ENCODE peak calls at places on chromosomes 13 and 19, in eight cellular contexts. B is CD4-positive, alpha-beta T cell; Q is upper lobe of right lung; R is Right ventricle myocardium superior; X is heart right ventricle; S is K562; G is stimulated activated naive CD8-positive, alpha-beta T cell treated with anti-CD3 and anti-CD28 coated beads, Interleukin-15, Interleukin-2, amounts not matched to agents 100 U/mL and 50 U/mL, for 24 hours; I is stimulated activated effector memory CD8-positive, alpha-beta T cell treated with anti-CD3 and anti-CD28 coated beads, Interleukin-12 subunit alpha, Interleukin-12 subunit beta, amount 100 ng/mL, for 72 hours. F is an unnamed sample.

GRCh38 chr19:44588753-44589112 is 24.6 kb upstream of the IGSF23 start:
- ATAC-seq in B (no peak), Q (no peak), R (no peak), X (no peak), S (no peak), G (no peak), I (no peak), F (no peak)

GRCh38 chr13:78806457-78806856 is 147.5 kb upstream of the OBI1 start:
- ATAC-seq in B (no peak), Q (no peak), R (no peak), X (no peak), S (peak), G (no peak), I (no peak), F (peak)

GRCh38 chr13:71240906-71241305 is 626.1 kb downstream of the DACH1 start:
- ATAC-seq in B (no peak), Q (no peak), R (peak), X (peak), S (no peak), G (no peak), I (no peak), F (peak)

GRCh38 chr19:45321848-45322247 is 827 bp downstream of the CKM start:
- ATAC-seq in B (no peak), Q (no peak), R (peak), X (peak), S (no peak), G (no peak), I (no peak), F (no peak)

GRCh38 chr13:97160421-97160820 is 61.7 kb upstream of the MBNL2 start:
- ATAC-seq in B (no peak), Q (no peak), R (no peak), X (no peak), S (no peak), G (no peak), I (no peak), F (no peak)

GRCh38 chr19:39631178-39631577 is 24.5 kb upstream of the LGALS16 start:
- ATAC-seq in B (no peak), Q (no peak), R (no peak), X (no peak), S (no peak), G (no peak), I (no peak), F (no peak)

GRCh38 chr19:7115721-7116120 is 46.2 kb downstream of the ZNF557 start:
- ATAC-seq in B (no peak), Q (no peak), R (peak), X (peak), S (no peak), G (no peak), I (no peak), F (no peak)

GRCh38 chr13:42395066-42395821 is 123.3 kb downstream of the AKAP11 start:
- ATAC-seq in B (no peak), Q (peak), R (no peak), X (no peak), S (no peak), G (peak), I (no peak), F (no peak)

GRCh38 chr19:2680808-2681207 is 21.7 kb downstream of the GNG7 start:
- ATAC-seq in B (no peak), Q (no peak), R (no peak), X (no peak), S (no peak), G (no peak), I (no peak), F (no peak)

GRCh38 chr19:12828494-12828893 is 5.9 kb downstream of the RTBDN start:
- ATAC-seq in B (peak), Q (peak), R (no peak), X (no peak), S (peak), G (peak), I (peak), F (peak)

GRCh38 chr19:8678244-8678807 is 20.3 kb downstream of the ACTL9 start:
- ATAC-seq in B (no peak), Q (no peak), R (no peak), X (no peak), S (no peak), G (no peak), I (no peak), F (no peak)

GRCh38 chr19:35120898-35121297 is 5.3 kb downstream of the FXYD3 start:
- ATAC-seq in B (no peak), Q (no peak), R (no peak), X (no peak), S (no peak), G (no peak), I (no peak), F (no peak)

GRCh38 chr13:101307181-101307701 is 109.1 kb downstream of the NALCN start:
- ATAC-seq in B (no peak), Q (peak), R (no peak), X (peak), S (no peak), G (no peak), I (peak), F (peak)